ENCODE peak calls at places on chromosomes 13 and 19, in six cellular contexts. One of them, this sample, is unnamed.

GRCh38 chr19:3945838-3946237 is 13.0 kb downstream of the NMRK2 start:
- DNase-seq in psoas muscle: no peak
- DNase-seq in fibroblast of lung: no peak
- DNase-seq in tibial artery: no peak
- DNase-seq in heart right ventricle: no peak
- DNase-seq in upper lobe of right lung: no peak
- DNase-seq in this sample: no peak

GRCh38 chr13:22243519-22244197 is 572.8 kb downstream of the FGF9 start:
- DNase-seq in heart right ventricle: no peak
- DNase-seq in upper lobe of right lung: no peak
- DNase-seq in tibial artery: no peak
- DNase-seq in fibroblast of lung: no peak
- DNase-seq in psoas muscle: no peak
- DNase-seq in this sample: no peak

GRCh38 chr19:16394681-16395375 is 70.2 kb downstream of the KLF2 start:
- DNase-seq in psoas muscle: peak; percentile 38
- DNase-seq in fibroblast of lung: peak; percentile 40
- DNase-seq in upper lobe of right lung: no peak
- DNase-seq in tibial artery: no peak
- DNase-seq in heart right ventricle: no peak
- DNase-seq in this sample: no peak

GRCh38 chr19:4103073-4103418 is 20.9 kb downstream of the MAP2K2 start:
- DNase-seq in heart right ventricle: no peak
- DNase-seq in upper lobe of right lung: no peak
- DNase-seq in psoas muscle: peak; percentile 49
- DNase-seq in fibroblast of lung: peak; percentile 9
- DNase-seq in tibial artery: no peak
- DNase-seq in this sample: no peak

GRCh38 chr13:67258482-67258881 is 28.3 kb upstream of the PCDH9 start:
- DNase-seq in fibroblast of lung: no peak
- DNase-seq in tibial artery: no peak
- DNase-seq in heart right ventricle: no peak
- DNase-seq in psoas muscle: no peak
- DNase-seq in upper lobe of right lung: no peak
- DNase-seq in this sample: no peak

GRCh38 chr19:35164418-35164817 is 9.9 kb downstream of the FXYD5 start:
- DNase-seq in heart right ventricle: no peak
- DNase-seq in upper lobe of right lung: no peak
- DNase-seq in tibial artery: no peak
- DNase-seq in fibroblast of lung: peak; percentile 21
- DNase-seq in psoas muscle: no peak
- DNase-seq in this sample: no peak

GRCh38 chr13:105990256-105990958 is 545.1 kb downstream of the EFNB2 start:
- DNase-seq in fibroblast of lung: peak; percentile 69
- DNase-seq in upper lobe of right lung: no peak
- DNase-seq in tibial artery: no peak
- DNase-seq in psoas muscle: no peak
- DNase-seq in heart right ventricle: no peak
- DNase-seq in this sample: no peak

GRCh38 chr19:3816566-3817218 is 30.5 kb upstream of the MATK start:
- DNase-seq in tibial artery: no peak
- DNase-seq in fibroblast of lung: no peak
- DNase-seq in heart right ventricle: no peak
- DNase-seq in psoas muscle: no peak
- DNase-seq in upper lobe of right lung: no peak
- DNase-seq in this sample: no peak

GRCh38 chr13:110166598-110166997 is 140.4 kb downstream of the COL4A1 start:
- DNase-seq in heart right ventricle: no peak
- DNase-seq in upper lobe of right lung: no peak
- DNase-seq in psoas muscle: no peak
- DNase-seq in tibial artery: no peak
- DNase-seq in fibroblast of lung: no peak
- DNase-seq in this sample: no peak

GRCh38 chr13:47019977-47020376 is 123.1 kb upstream of the HTR2A start:
- DNase-seq in fibroblast of lung: no peak
- DNase-seq in upper lobe of right lung: no peak
- DNase-seq in psoas muscle: no peak
- DNase-seq in heart right ventricle: no peak
- DNase-seq in tibial artery: no peak
- DNase-seq in this sample: no peak

GRCh38 chr19:12953456-12954149 is 3.4 kb downstream of the GADD45GIP1 start:
- DNase-seq in heart right ventricle: no peak
- DNase-seq in upper lobe of right lung: no peak
- DNase-seq in psoas muscle: no peak
- DNase-seq in fibroblast of lung: no peak
- DNase-seq in tibial artery: no peak
- DNase-seq in this sample: no peak

GRCh38 chr13:111251646-111252448 is 68.6 kb upstream of the TEX29 start:
- DNase-seq in psoas muscle: no peak
- DNase-seq in tibial artery: no peak
- DNase-seq in upper lobe of right lung: no peak
- DNase-seq in fibroblast of lung: peak; percentile 12
- DNase-seq in heart right ventricle: no peak
- DNase-seq in this sample: no peak

GRCh38 chr19:35291259-35291658 is 702 bp upstream of the MAG start:
- DNase-seq in heart right ventricle: no peak
- DNase-seq in tibial artery: no peak
- DNase-seq in fibroblast of lung: no peak
- DNase-seq in upper lobe of right lung: no peak
- DNase-seq in psoas muscle: no peak
- DNase-seq in this sample: no peak

GRCh38 chr13:41944635-41945401 is 16.1 kb downstream of the VWA8 start:
- DNase-seq in heart right ventricle: no peak
- DNase-seq in fibroblast of lung: no peak
- DNase-seq in upper lobe of right lung: no peak
- DNase-seq in psoas muscle: no peak
- DNase-seq in tibial artery: no peak
- DNase-seq in this sample: no peak

GRCh38 chr13:40477623-40478608 is 188.5 kb downstream of the FOXO1 start:
- DNase-seq in upper lobe of right lung: no peak
- DNase-seq in psoas muscle: peak; percentile 82
- DNase-seq in heart right ventricle: peak; percentile 61
- DNase-seq in fibroblast of lung: peak; percentile 22
- DNase-seq in tibial artery: peak; percentile 85
- DNase-seq in this sample: no peak

GRCh38 chr13:67238277-67238859 is 8.2 kb upstream of the PCDH9 start:
- DNase-seq in heart right ventricle: no peak
- DNase-seq in upper lobe of right lung: no peak
- DNase-seq in psoas muscle: no peak
- DNase-seq in fibroblast of lung: peak; percentile 16
- DNase-seq in tibial artery: no peak
- DNase-seq in this sample: no peak

GRCh38 chr13:97574926-97575325 is 141.0 kb downstream of the RAP2A start:
- DNase-seq in tibial artery: no peak
- DNase-seq in heart right ventricle: peak; percentile 27
- DNase-seq in fibroblast of lung: peak; percentile 7
- DNase-seq in upper lobe of right lung: no peak
- DNase-seq in psoas muscle: no peak
- DNase-seq in this sample: no peak

GRCh38 chr19:7326105-7326877 is 22.4 kb upstream of the ARHGEF18 start:
- DNase-seq in psoas muscle: no peak
- DNase-seq in fibroblast of lung: no peak
- DNase-seq in upper lobe of right lung: peak; percentile 19
- DNase-seq in heart right ventricle: no peak
- DNase-seq in tibial artery: no peak
- DNase-seq in this sample: no peak

DNA sequence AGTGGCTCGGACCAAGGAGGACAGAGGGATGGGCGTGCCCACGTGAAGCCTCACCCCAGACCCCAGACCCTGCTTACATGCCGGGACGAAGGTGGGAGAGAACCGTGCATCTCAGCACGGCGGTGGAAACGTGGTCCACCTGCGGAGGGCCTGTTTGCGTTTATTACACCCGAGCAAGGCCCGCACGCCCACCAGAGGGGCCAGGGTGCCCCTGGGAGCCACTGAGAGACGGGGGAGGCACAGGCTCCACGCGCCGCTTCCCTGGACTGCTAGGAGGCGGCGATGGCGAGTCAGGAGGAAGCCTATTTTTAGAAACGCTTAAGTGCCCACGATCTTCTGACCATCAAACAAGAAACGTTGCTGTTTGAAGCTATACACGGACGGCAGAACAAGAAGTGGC is 80.7 kb downstream of the ATP11A start:
- DNase-seq in fibroblast of lung: no peak
- DNase-seq in heart right ventricle: no peak
- DNase-seq in psoas muscle: no peak
- DNase-seq in upper lobe of right lung: no peak
- DNase-seq in tibial artery: no peak
- DNase-seq in this sample: no peak
- TF ChIP-seq CTCF in fibroblast of lung: no peak
- TF ChIP-seq CTCF in heart right ventricle: no peak
- TF ChIP-seq CTCF in psoas muscle: no peak
- TF ChIP-seq CTCF in upper lobe of right lung: no peak
- TF ChIP-seq CTCF in tibial artery: no peak
- TF ChIP-seq CTCF in this sample: no peak

DNA sequence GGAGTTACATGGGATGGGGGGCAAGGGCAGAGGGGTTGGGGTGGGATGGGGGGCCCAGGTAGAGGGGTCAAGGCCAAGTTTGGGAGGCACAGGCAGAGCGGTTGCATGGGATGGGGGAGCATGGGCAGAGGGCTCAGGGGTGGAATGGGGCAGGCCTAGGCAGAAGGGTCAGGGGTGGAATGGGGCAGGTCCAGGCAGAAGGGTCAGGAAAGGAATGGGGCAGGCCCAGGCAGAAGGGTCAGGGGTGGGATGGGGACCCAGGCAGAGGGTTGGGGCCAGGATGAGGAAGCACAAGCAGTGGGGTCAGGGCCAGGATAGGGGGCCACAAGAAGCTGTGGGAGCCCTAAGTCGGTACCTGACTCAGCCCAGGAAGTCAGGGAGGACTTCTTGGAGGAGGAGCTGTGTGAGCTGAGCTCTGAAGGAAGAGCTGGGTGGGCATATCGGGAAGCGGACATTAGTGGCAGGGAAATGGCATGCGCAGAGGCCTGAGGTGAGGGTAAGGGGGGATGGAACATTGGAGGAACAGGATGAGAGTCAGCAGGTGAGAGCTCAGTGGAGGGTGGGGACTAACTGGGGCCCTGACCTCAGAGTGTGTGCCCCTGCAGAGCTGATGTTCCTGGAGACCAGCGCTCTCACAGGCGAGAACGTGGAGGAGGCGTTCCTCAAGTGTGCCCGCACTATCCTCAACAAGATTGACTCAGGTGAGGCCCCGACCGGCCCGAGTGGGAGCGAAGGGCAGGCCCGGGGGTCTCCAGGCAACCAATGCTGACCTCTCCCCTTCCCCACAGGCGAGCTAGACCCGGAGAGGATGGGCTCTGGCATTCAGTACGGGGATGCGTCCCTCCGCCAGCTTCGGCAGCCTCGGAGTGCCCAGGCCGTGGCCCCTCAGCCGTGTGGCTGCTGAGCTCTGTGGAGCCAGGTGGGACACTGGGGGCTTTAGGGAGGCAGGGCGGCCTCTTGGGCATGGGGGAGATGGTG is 8.3 kb downstream of the RAB4B start:
- DNase-seq in tibial artery: no peak
- DNase-seq in psoas muscle: no peak
- DNase-seq in heart right ventricle: no peak
- DNase-seq in fibroblast of lung: no peak
- DNase-seq in upper lobe of right lung: no peak
- DNase-seq in this sample: no peak
- TF ChIP-seq CTCF in tibial artery: no peak
- TF ChIP-seq CTCF in psoas muscle: no peak
- TF ChIP-seq CTCF in heart right ventricle: no peak
- TF ChIP-seq CTCF in fibroblast of lung: no peak
- TF ChIP-seq CTCF in upper lobe of right lung: no peak
- TF ChIP-seq CTCF in this sample: no peak

GRCh38 chr19:53909471-53910169 is 542 bp downstream of the CACNG7 start:
- DNase-seq in fibroblast of lung: no peak
- DNase-seq in upper lobe of right lung: no peak
- DNase-seq in heart right ventricle: no peak
- DNase-seq in psoas muscle: peak; percentile 33
- DNase-seq in tibial artery: no peak
- DNase-seq in this sample: no peak

GRCh38 chr19:53916004-53916403 is 6.9 kb downstream of the CACNG7 start:
- DNase-seq in heart right ventricle: no peak
- DNase-seq in tibial artery: no peak
- DNase-seq in fibroblast of lung: no peak
- DNase-seq in upper lobe of right lung: no peak
- DNase-seq in psoas muscle: no peak
- DNase-seq in this sample: no peak

GRCh38 chr19:53910170-53910518 is 1.1 kb downstream of the CACNG7 start:
- DNase-seq in psoas muscle: peak; percentile 17
- DNase-seq in upper lobe of right lung: no peak
- DNase-seq in tibial artery: no peak
- DNase-seq in heart right ventricle: no peak
- DNase-seq in fibroblast of lung: no peak
- DNase-seq in this sample: no peak

GRCh38 chr19:53915000-53915399 is 5.9 kb downstream of the CACNG7 start:
- DNase-seq in heart right ventricle: no peak
- DNase-seq in upper lobe of right lung: no peak
- DNase-seq in tibial artery: no peak
- DNase-seq in fibroblast of lung: no peak
- DNase-seq in psoas muscle: no peak
- DNase-seq in this sample: no peak

DNA sequence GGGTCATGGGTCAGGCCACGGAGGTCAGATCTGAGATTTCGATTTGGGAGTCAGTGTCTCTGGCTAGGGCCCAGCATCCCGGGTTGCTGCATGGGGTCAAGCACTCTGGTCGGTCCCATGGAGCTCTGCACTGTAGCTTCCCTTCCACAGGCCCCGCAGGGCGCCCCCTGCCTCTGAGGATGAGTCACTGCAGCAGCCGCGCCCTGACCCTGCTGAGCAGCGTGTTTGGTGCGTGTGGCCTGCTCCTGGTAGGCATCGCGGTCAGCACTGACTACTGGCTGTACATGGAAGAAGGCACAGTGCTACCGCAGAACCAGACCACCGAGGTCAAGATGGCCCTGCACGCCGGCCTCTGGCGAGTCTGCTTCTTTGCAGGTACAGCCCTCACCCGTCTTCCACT is 3.6 kb downstream of the CACNG7 start:
- DNase-seq in fibroblast of lung: no peak
- DNase-seq in upper lobe of right lung: no peak
- DNase-seq in heart right ventricle: no peak
- DNase-seq in psoas muscle: no peak
- DNase-seq in tibial artery: no peak
- DNase-seq in this sample: no peak
- TF ChIP-seq CTCF in fibroblast of lung: no peak
- TF ChIP-seq CTCF in upper lobe of right lung: peak; percentile 7
- TF ChIP-seq CTCF in heart right ventricle: no peak
- TF ChIP-seq CTCF in psoas muscle: no peak
- TF ChIP-seq CTCF in tibial artery: no peak
- TF ChIP-seq CTCF in this sample: peak; percentile 61

GRCh38 chr19:1382250-1382649 is 1.5 kb upstream of the NDUFS7 start:
- DNase-seq in tibial artery: no peak
- DNase-seq in fibroblast of lung: no peak
- DNase-seq in heart right ventricle: no peak
- DNase-seq in psoas muscle: no peak
- DNase-seq in upper lobe of right lung: no peak
- DNase-seq in this sample: no peak

GRCh38 chr19:1384478-1385110 is 887 bp downstream of the NDUFS7 start:
- DNase-seq in psoas muscle: no peak
- DNase-seq in tibial artery: no peak
- DNase-seq in fibroblast of lung: no peak
- DNase-seq in upper lobe of right lung: no peak
- DNase-seq in heart right ventricle: no peak
- DNase-seq in this sample: no peak

GRCh38 chr19:1384085-1384462 is 367 bp downstream of the NDUFS7 start:
- DNase-seq in heart right ventricle: no peak
- DNase-seq in tibial artery: no peak
- DNase-seq in fibroblast of lung: no peak
- DNase-seq in upper lobe of right lung: no peak
- DNase-seq in psoas muscle: no peak
- DNase-seq in this sample: no peak

GRCh38 chr19:1383311-1384084 is at the start of gene NDUFS7:
- DNase-seq in tibial artery: peak; percentile 87
- DNase-seq in fibroblast of lung: peak; percentile 91
- DNase-seq in psoas muscle: peak; percentile 95
- DNase-seq in heart right ventricle: peak; percentile 88
- DNase-seq in upper lobe of right lung: peak; percentile 94
- DNase-seq in this sample: peak; percentile 84

GRCh38 chr19:1383014-1383310 is 745 bp upstream of the NDUFS7 start:
- DNase-seq in heart right ventricle: no peak
- DNase-seq in tibial artery: no peak
- DNase-seq in upper lobe of right lung: no peak
- DNase-seq in fibroblast of lung: peak; percentile 84
- DNase-seq in psoas muscle: no peak
- DNase-seq in this sample: no peak
- TF ChIP-seq CTCF in heart right ventricle: no peak
- TF ChIP-seq CTCF in tibial artery: no peak
- TF ChIP-seq CTCF in upper lobe of right lung: no peak
- TF ChIP-seq CTCF in fibroblast of lung: no peak
- TF ChIP-seq CTCF in psoas muscle: no peak
- TF ChIP-seq CTCF in this sample: no peak